ENCODE peak calls at places on chromosomes 16 and 17, in five cellular contexts. T is astrocyte, E is IMR-90, D is left ventricle myocardium inferior, F is PC-3. P is an unnamed sample. For H3K9me3 and H3K4me1, the result is how much of the 10 kb centered on the place peaks cover.

GRCh38 chr17:15649861-15650391 is 30.4 kb upstream of the FBXW10B start:
- DNase-seq in F (peak), E (peak), D (no peak), T (peak), P (peak)

GRCh38 chr17:31558748-31559646 is 167.5 kb downstream of the RAB11FIP4 start:
- DNase-seq in D (peak), E (peak), F (peak), T (peak), P (peak)

GRCh38 chr17:58755577-58756245 is at the start of gene PPM1E:
- DNase-seq in T (peak), E (peak), D (peak), F (peak), P (peak)

GRCh38 chr16:84868328-84868727 is 48.5 kb downstream of the CRISPLD2 start:
- DNase-seq in F (no peak), E (no peak), D (peak), T (no peak), P (no peak)

GRCh38 chr17:47704781-47705180 is 10.8 kb downstream of the TBKBP1 start:
- DNase-seq in D (no peak), F (no peak), E (no peak), T (no peak), P (no peak)

GRCh38 chr17:4074831-4075495 is 67.9 kb downstream of the ZZEF1 start:
- DNase-seq in D (no peak), F (peak), E (peak), T (peak), P (no peak)

GRCh38 chr17:80779961-80780380 is 211.7 kb upstream of the CHMP6 start:
- DNase-seq in T (no peak), E (peak), F (no peak), D (no peak), P (no peak)

GRCh38 chr17:42518046-42518754 is 17.8 kb upstream of the NAGLU start:
- DNase-seq in E (peak), T (peak), F (peak), D (peak), P (peak)

GRCh38 chr16:69465083-69465721 is 40.8 kb downstream of the CYB5B start:
- DNase-seq in E (peak), D (no peak), F (no peak), T (peak), P (peak)

GRCh38 chr17:34198519-34198918 is 56.6 kb upstream of the CCL2 start:
- DNase-seq in D (no peak), E (no peak), F (no peak), T (no peak), P (no peak)

GRCh38 chr17:1773755-1774181 is 11.9 kb downstream of the SERPINF1 start:
- DNase-seq in F (no peak), D (no peak), E (no peak), T (no peak), P (no peak)

GRCh38 chr16:70437582-70438324 is 1.1 kb downstream of the ST3GAL2 start:
- DNase-seq in D (no peak), E (peak), T (peak), F (peak), P (no peak)

GRCh38 chr17:15659663-15660062 is 24.4 kb downstream of the TRIM16 start:
- DNase-seq in T (peak), D (no peak), E (no peak), F (peak), P (no peak)

GRCh38 chr16:81831722-81832126 is 52.6 kb downstream of the PLCG2 start:
- DNase-seq in F (no peak), E (no peak), T (peak), D (peak), P (peak)

GRCh38 chr17:79758260-79758659 is 19.7 kb upstream of the CBX2 start:
- DNase-seq in D (no peak), T (no peak), F (no peak), E (no peak), P (no peak)

GRCh38 chr17:9026741-9027140 is 5.4 kb downstream of the NTN1 start:
- DNase-seq in E (no peak), F (no peak), T (no peak), D (no peak), P (no peak)

DNA sequence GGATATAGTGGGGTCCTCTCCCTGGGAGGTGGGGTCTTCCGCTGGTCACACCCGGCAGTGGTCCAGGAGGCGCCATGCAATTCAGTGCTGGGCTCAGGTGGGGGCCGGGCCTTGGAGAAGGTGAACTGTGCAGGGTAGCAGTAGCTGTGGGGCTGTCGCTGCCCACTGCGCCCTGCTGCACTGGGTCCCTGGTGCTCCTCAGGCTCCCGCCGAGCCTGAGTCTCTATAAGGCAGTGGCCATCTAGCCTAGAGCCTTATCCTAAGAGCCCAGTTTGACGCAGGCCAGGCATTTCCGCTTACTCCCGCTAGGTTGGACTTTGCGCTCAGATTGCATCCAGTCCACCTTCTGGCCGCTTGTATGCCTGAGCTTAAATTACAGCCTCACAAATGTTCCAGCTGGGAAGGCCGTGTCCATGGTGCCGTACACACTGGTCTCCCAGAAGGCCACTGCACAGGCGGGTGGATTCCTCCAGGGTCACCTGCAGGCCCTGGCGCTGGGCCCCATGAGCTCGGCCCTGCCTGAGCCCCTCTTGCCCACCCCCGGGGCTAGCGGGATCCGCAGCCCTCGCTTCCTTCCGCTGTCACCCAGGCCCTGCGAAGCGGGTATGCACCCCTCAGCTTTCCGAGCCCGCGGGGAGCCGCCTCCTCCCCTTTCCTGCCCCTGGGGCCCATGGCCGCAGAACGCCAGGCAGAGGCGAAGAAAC is 1762.2 kb downstream of the TP53TG3F start:
- DNase-seq in D (no peak), F (no peak), E (no peak), T (no peak), P (no peak)
- H3K9me3 ChIP-seq in D (under half), F (under half), E (under half), T (under half), P (under half)

DNA sequence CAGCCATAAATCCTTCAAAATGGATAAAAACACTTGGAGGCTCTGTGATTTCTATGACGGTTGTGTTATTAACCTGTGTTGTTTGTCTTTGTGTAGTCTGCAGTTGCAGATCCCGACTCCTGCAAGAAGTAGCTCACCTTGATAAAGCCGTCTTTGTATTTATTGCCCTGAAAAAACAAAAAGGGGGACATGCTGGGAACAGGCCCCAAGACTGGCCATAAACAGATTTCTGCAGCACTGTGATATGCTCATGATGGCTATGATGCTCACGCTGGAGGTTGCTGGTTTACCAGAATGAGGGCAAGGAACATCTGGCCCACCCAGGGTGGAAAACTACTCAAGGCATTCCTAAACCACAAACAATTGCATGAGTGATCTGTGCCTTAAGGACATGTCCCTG is 71.0 kb downstream of the LGALS9 start:
- DNase-seq in F (no peak), T (no peak), E (no peak), D (no peak), P (no peak)
- H3K4me1 ChIP-seq in F (under half), T (under half), E (under half), D (under half), P (under half)

GRCh38 chr16:51557670-51558069 is 406.6 kb upstream of the SALL1 start:
- DNase-seq in E (no peak), T (no peak), D (no peak), F (no peak), P (no peak)
- H3K27ac ChIP-seq in E (no peak), T (peak), D (no peak), F (no peak), P (no peak)

GRCh38 chr17:77907497-77908120 is 50.9 kb upstream of the TNRC6C start:
- DNase-seq in F (no peak), D (no peak), T (no peak), E (no peak), P (no peak)

GRCh38 chr17:77908501-77908900 is 50.0 kb upstream of the TNRC6C start:
- DNase-seq in T (no peak), F (no peak), D (no peak), E (no peak), P (no peak)

GRCh38 chr17:77905266-77905665 is 53.2 kb upstream of the TNRC6C start:
- DNase-seq in D (no peak), F (no peak), E (no peak), T (no peak), P (no peak)

GRCh38 chr17:77906377-77906871 is 52.1 kb upstream of the TNRC6C start:
- DNase-seq in T (no peak), D (no peak), E (no peak), F (no peak), P (no peak)

GRCh38 chr17:77905766-77906165 is 52.7 kb upstream of the TNRC6C start:
- DNase-seq in F (no peak), T (no peak), D (no peak), E (no peak), P (no peak)
- H3K9me3 ChIP-seq in F (under half), T (under half), D (under half), E (under half), P (under half)